ENCODE peak calls at places on chromosome 17, in ten cellular contexts. T is stimulated activated CD4-positive, alpha-beta T cell treated with anti-CD3 and anti-CD28 coated beads, Interleukin-4, amount 100 ng/mL, for 1 hour; U is BE2C; Q is stimulated activated CD8-positive, alpha-beta memory T cell treated with anti-CD3 and anti-CD28 coated beads, Interleukin-4, amount 100 ng/mL, for 4 hours; H is endothelial cell; W is ELR; P is left ventricle myocardium superior; X is CD8-positive, alpha-beta T cell; B is SHP77; M is fibroblast of the aortic adventitia. F is an unnamed sample.

GRCh38 chr17:81067331-81067730 is 32.4 kb downstream of the BAIAP2 start:
- DNase-seq in P (no peak), W (no peak), T (no peak), M (no peak), X (no peak), B (no peak), H (no peak), Q (no peak), U (peak; percentile 76), F (no peak)

GRCh38 chr17:27408891-27409290 is 47.4 kb upstream of the KSR1 start:
- DNase-seq in X (no peak), Q (no peak), P (no peak), U (no peak), H (no peak), B (no peak), W (peak; percentile 54), M (peak; percentile 42), T (no peak), F (peak; percentile 14)

GRCh38 chr17:51260960-51261958 is 913 bp downstream of the UTP18 start:
- DNase-seq in W (peak; percentile 75), T (peak; percentile 83), P (peak; percentile 83), H (peak; percentile 64), Q (peak; percentile 55), X (peak; percentile 78), U (peak; percentile 81), M (no peak), B (peak; percentile 70), F (no peak)

GRCh38 chr17:82434216-82434565 is 15.8 kb upstream of the OGFOD3 start:
- DNase-seq in W (no peak), Q (no peak), M (no peak), H (no peak), B (no peak), T (no peak), U (no peak), X (peak; percentile 42), P (no peak), F (no peak)

GRCh38 chr17:81057079-81057730 is 22.3 kb downstream of the BAIAP2 start:
- DNase-seq in M (peak; percentile 59), P (peak; percentile 75), T (no peak), X (no peak), B (no peak), W (no peak), H (no peak), Q (no peak), U (peak; percentile 71), F (peak; percentile 83)

GRCh38 chr17:70320642-70321345 is 151.5 kb downstream of the KCNJ2 start:
- DNase-seq in T (no peak), M (peak; percentile 51), U (peak; percentile 50), W (no peak), B (no peak), H (no peak), P (peak; percentile 37), X (no peak), Q (no peak), F (no peak)

GRCh38 chr17:7837375-7838290 is 3.6 kb downstream of the KDM6B start:
- DNase-seq in H (no peak), B (peak; percentile 17), W (no peak), T (no peak), P (no peak), X (no peak), U (no peak), M (peak; percentile 13), Q (no peak), F (no peak)

GRCh38 chr17:36475346-36475970 is 11.0 kb upstream of the ZNHIT3 start:
- DNase-seq in X (no peak), H (no peak), Q (no peak), U (no peak), W (no peak), T (no peak), B (peak; percentile 5), P (no peak), M (no peak), F (no peak)

GRCh38 chr17:1107777-1108559 is 71.8 kb downstream of the ABR start:
- DNase-seq in H (no peak), Q (no peak), M (no peak), P (peak; percentile 63), U (no peak), T (no peak), X (no peak), W (peak; percentile 21), B (peak; percentile 48), F (peak; percentile 28)

GRCh38 chr17:44086364-44087311 is 16.1 kb downstream of the G6PC3 start:
- DNase-seq in M (peak; percentile 85), B (peak; percentile 83), P (no peak), T (peak; percentile 72), X (peak; percentile 35), U (peak; percentile 74), W (peak; percentile 96), H (no peak), Q (no peak), F (peak; percentile 88)

GRCh38 chr17:41624208-41625101 is at the start of gene KRT17:
- DNase-seq in H (no peak), U (no peak), W (no peak), X (no peak), M (no peak), T (no peak), B (no peak), Q (no peak), P (no peak), F (peak; percentile 99)

GRCh38 chr17:43702636-43703035 is 40.9 kb upstream of the MEOX1 start:
- DNase-seq in U (peak; percentile 85), Q (no peak), M (no peak), P (no peak), X (no peak), H (no peak), W (peak; percentile 58), T (peak; percentile 7), B (peak; percentile 49), F (no peak)

GRCh38 chr17:5044630-5045029 is 9.4 kb upstream of the SLC52A1 start:
- DNase-seq in H (no peak), T (no peak), W (peak; percentile 44), X (no peak), P (no peak), Q (no peak), M (no peak), U (no peak), B (no peak), F (no peak)

GRCh38 chr17:65463242-65463641 is 98.2 kb downstream of the AXIN2 start:
- DNase-seq in B (no peak), H (no peak), Q (no peak), U (no peak), M (peak; percentile 86), T (no peak), P (peak; percentile 86), X (no peak), W (peak; percentile 6), F (peak; percentile 67)

GRCh38 chr17:7914771-7915610 is 1.1 kb downstream of the RNF227 start:
- DNase-seq in X (no peak), W (peak; percentile 31), H (no peak), M (peak; percentile 45), T (no peak), Q (no peak), U (no peak), P (no peak), B (no peak), F (peak; percentile 78)